ENCODE peak calls at places on chromosomes 5 and 9, in five cellular contexts. N is fibroblast of the aortic adventitia; Z is CD8-positive, alpha-beta memory T cell; T is fibroblast of lung; S is foreskin fibroblast. I is an unnamed sample.

GRCh38 chr9:98262056-98262455 is 6.6 kb upstream of the TBC1D2 start:
- DNase-seq in N (no peak), Z (no peak), T (no peak), S (no peak), I (no peak)

GRCh38 chr5:62354028-62354874 is 48.2 kb downstream of the KIF2A start:
- DNase-seq in N (peak; percentile 84), Z (peak; percentile 47), T (peak; percentile 50), S (peak; percentile 13), I (peak; percentile 13)

GRCh38 chr9:133690111-133690561 is 48.0 kb downstream of the SARDH start:
- DNase-seq in N (no peak), Z (no peak), T (no peak), S (no peak), I (no peak)

GRCh38 chr9:36874921-36875320 is 159.1 kb downstream of the PAX5 start:
- DNase-seq in N (peak; percentile 10), Z (no peak), T (peak; percentile 48), S (peak; percentile 6), I (no peak)

GRCh38 chr5:958701-959571 is 49.7 kb upstream of the NKD2 start:
- DNase-seq in N (peak; percentile 78), Z (no peak), T (peak; percentile 73), S (peak; percentile 30), I (peak; percentile 85)

GRCh38 chr5:133843911-133844310 is 124.5 kb downstream of the C5orf15 start:
- DNase-seq in N (no peak), Z (no peak), T (no peak), S (no peak), I (no peak)

GRCh38 chr5:14419686-14420085 is 161.9 kb upstream of the OTULINL start:
- DNase-seq in N (no peak), Z (no peak), T (no peak), S (no peak), I (no peak)

GRCh38 chr9:22158275-22158674 is 149.2 kb upstream of the CDKN2B start:
- DNase-seq in N (no peak), Z (no peak), T (no peak), S (no peak), I (no peak)

GRCh38 chr9:18268381-18268780 is 205.6 kb upstream of the ADAMTSL1 start:
- DNase-seq in N (peak; percentile 68), Z (no peak), T (peak; percentile 89), S (peak; percentile 75), I (no peak)

GRCh38 chr5:111699976-111700375 is 57.0 kb downstream of the NREP start:
- DNase-seq in N (no peak), Z (no peak), T (peak; percentile 56), S (no peak), I (no peak)

GRCh38 chr5:131947445-131947844 is 2.0 kb upstream of the MEIKIN start:
- DNase-seq in N (no peak), Z (no peak), T (no peak), S (no peak), I (no peak)

GRCh38 chr9:133028221-133028620 is 2.6 kb upstream of the GTF3C5 start:
- DNase-seq in N (no peak), Z (no peak), T (no peak), S (no peak), I (no peak)

GRCh38 chr9:130062750-130063149 is 9.0 kb downstream of the GPR107 start:
- DNase-seq in N (no peak), Z (no peak), T (no peak), S (no peak), I (no peak)

GRCh38 chr9:123339666-123340414 is 16.2 kb upstream of the CRB2 start:
- DNase-seq in N (no peak), Z (peak; percentile 32), T (peak; percentile 40), S (no peak), I (no peak)

GRCh38 chr9:110214956-110215355 is 7.0 kb upstream of the C9orf152 start:
- DNase-seq in N (no peak), Z (no peak), T (no peak), S (no peak), I (no peak)

GRCh38 chr5:148939676-148940075 is 113.3 kb downstream of the ADRB2 start:
- DNase-seq in N (peak; percentile 44), Z (no peak), T (peak; percentile 79), S (peak; percentile 46), I (peak; percentile 41)

GRCh38 chr9:83675466-83675865 is 32.3 kb downstream of the UBQLN1 start:
- DNase-seq in N (no peak), Z (no peak), T (peak; percentile 24), S (no peak), I (no peak)

GRCh38 chr9:35518212-35518917 is 28.5 kb downstream of the RUSC2 start:
- DNase-seq in N (peak; percentile 93), Z (no peak), T (peak; percentile 98), S (peak; percentile 87), I (peak; percentile 75)

GRCh38 chr5:148393390-148393741 is 9.6 kb downstream of the FBXO38 start:
- DNase-seq in N (no peak), Z (no peak), T (no peak), S (no peak), I (no peak)

GRCh38 chr5:173747876-173748275 is 131.4 kb upstream of the BOD1 start:
- DNase-seq in N (no peak), Z (no peak), T (no peak), S (no peak), I (no peak)
- H3K4me3 ChIP-seq in N (no peak overlapping the region), Z (no peak overlapping the region), T (no peak overlapping the region), S (no peak overlapping the region), I (no peak overlapping the region)

DNA sequence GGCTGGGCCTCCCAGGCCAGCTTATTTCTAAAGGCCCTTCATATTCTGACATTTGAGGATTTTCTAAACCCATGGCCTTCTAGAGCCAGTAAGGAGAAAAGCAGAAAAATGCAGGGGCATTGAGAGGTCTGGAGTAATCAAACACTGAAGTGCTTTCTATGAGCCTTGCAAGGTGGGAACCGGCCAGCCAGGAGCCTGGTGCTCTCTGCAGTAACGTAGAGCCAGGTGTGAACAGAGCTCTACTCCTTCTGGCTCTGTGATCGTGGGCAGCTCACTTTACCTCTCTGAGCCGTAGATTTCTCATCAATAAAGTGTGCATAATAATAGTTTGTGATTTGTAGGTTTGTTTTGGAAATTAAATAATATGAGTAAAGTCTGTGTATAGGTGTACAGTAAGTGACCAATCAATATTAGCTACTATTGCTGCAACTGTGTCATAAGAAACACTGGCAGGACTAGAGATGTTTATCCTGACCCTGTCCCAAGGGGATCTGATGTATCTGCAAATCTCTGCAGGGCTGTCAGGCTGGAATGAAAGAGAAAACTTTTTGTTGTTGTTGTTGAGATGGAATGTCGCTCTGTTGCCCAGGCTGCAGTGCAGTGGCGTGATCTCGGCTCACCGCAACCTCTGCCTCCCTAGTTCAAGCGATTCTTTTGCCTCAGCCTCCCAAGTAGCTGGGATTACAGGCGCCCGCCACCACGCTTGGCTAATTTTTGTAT is 2.7 kb downstream of the SYNPO start:
- DNase-seq in N (no peak), Z (no peak), T (no peak), S (no peak), I (no peak)
- H3K4me3 ChIP-seq in N (no peak overlapping the region), Z (no peak overlapping the region), T (no peak overlapping the region), S (peak overlapping the region; percentile 59), I (peak overlapping the region; percentile 16)

DNA sequence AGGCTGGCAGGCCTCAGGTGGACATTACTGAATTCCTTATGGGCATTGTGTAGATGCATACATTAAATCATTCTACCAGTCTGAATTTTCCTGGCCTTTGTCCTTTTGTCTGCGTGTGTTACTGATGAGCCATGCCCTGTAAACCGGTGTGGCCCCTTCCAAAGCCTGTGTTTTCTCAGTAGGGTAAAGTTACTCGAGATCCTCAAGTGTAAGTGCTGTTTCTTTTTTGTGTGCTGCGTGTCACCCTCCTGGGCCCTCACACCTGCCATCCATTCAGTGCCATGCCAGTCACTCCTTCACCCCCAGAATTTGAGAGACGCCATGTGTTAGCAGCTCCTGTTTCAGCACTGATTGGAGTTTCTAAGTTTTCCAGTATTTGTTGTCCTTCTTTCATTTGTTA is 288.3 kb downstream of the FANCC start:
- DNase-seq in N (no peak), Z (no peak), T (no peak), S (no peak), I (no peak)
- H3K4me3 ChIP-seq in N (no peak overlapping the region), Z (no peak overlapping the region), T (no peak overlapping the region), S (no peak overlapping the region), I (no peak overlapping the region)

DNA sequence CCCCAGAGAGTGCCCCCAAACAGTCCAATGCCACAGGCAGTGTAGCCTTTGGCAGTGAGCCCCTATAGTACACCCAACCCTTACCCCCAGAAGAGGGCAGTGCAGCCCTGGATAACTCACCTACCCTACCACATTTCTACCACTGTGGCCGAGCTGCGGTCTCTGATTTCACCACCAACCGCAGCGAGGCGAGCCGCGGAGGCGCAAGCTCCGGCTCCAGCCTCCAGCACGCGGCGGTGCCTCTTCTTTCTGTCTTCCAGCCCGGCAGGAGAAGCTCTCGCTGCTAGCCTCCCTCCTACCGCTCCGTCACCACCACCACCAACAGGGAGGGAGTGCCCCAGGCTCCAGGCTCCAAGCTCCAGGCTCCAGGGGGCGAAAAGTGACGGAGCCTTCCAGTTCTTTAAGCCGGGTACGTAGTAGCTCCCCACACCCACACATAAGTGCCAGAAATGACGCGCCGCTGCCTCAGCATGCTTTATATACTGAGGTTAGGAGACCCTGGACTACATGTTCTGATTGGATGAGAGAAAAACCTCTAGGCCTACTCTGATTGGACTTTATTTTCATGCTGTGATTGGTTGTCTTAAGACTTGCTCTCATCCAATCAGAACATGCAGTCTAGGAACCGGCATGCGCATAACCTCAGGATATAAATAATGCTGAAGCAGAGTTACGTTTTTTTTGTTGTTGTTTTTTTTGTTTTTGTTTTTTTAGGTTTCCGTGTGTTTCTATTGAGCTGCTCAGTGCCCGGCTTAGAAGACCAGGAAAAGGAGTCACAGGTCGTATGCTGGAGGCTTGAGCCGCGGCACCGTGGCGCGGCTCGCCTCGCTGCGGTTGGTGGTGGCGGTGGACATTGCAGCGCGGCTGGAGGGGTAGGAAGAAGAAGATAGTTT is at the start of gene PCAT7:
- DNase-seq in N (peak; percentile 32), Z (no peak), T (peak; percentile 47), S (peak; percentile 36), I (no peak)
- H3K4me3 ChIP-seq in N (no peak within 1 kb of the TSS), Z (no peak within 1 kb of the TSS), T (no peak within 1 kb of the TSS), S (no peak within 1 kb of the TSS), I (no peak within 1 kb of the TSS)

I was measured in BJ.